ENCODE peak calls at places on chromosomes 4 and X, in seven cellular contexts. F is hepatocyte, O is ovary, A is lower lobe of right lung, J is GM23338, U is upper lobe of right lung, V is tibial nerve. T is an unnamed sample.
A peak's percentile ranks its signal among the peaks of the same experiment; 100 is the strongest.

GRCh38 chr4:119093042-119093827 is 42.4 kb upstream of the MYOZ2 start:
- DNase-seq in F (no peak), O (no peak), V (no peak), U (no peak), J (no peak), A (no peak), T (no peak)

GRCh38 chr4:73631565-73632226 is 11.5 kb upstream of the RASSF6 start:
- DNase-seq in U (no peak), V (no peak), J (no peak), O (no peak), A (no peak), F (no peak), T (no peak)

GRCh38 chr4:93147524-93148212 is 680.9 kb upstream of the ATOH1 start:
- DNase-seq in V (no peak), U (no peak), F (no peak), A (no peak), O (no peak), J (peak; percentile 86), T (no peak)

GRCh38 chr4:17762705-17763104 is 18.7 kb downstream of the FAM184B start:
- DNase-seq in J (peak; percentile 20), O (no peak), F (no peak), U (no peak), A (no peak), V (no peak), T (no peak)

GRCh38 chr4:53844133-53844532 is 220.3 kb downstream of the CHIC2 start:
- DNase-seq in A (no peak), F (no peak), J (no peak), U (no peak), O (no peak), V (no peak), T (no peak)

GRCh38 chr4:98838977-98839618 is 89.8 kb downstream of the EIF4E start:
- DNase-seq in U (no peak), O (no peak), A (no peak), V (no peak), J (no peak), F (peak; percentile 8), T (no peak)

GRCh38 chr4:145865274-145865941 is 73.2 kb downstream of the ZNF827 start:
- DNase-seq in A (no peak), U (no peak), O (no peak), F (no peak), V (no peak), J (no peak), T (no peak)

GRCh38 chr4:24519649-24520048 is 64.7 kb downstream of the DHX15 start:
- DNase-seq in U (no peak), J (no peak), V (no peak), O (no peak), F (peak; percentile 51), A (no peak), T (no peak)

GRCh38 chr4:98642991-98643426 is 15.4 kb downstream of the TSPAN5 start:
- DNase-seq in U (no peak), F (peak; percentile 35), J (no peak), A (no peak), V (no peak), O (no peak), T (no peak)

GRCh38 chrX:150575415-150575814 is 7.0 kb downstream of the MTM1 start:
- DNase-seq in U (no peak), J (no peak), A (no peak), F (peak; percentile 16), O (no peak), V (no peak), T (peak; percentile 56)

GRCh38 chr4:71287305-71287704 is 51.5 kb upstream of the SLC4A4 start:
- DNase-seq in J (no peak), V (no peak), A (no peak), F (no peak), U (no peak), O (no peak), T (no peak)

GRCh38 chrX:152937236-152937635 is 39.4 kb downstream of the ZNF185 start:
- DNase-seq in J (no peak), F (no peak), U (no peak), A (no peak), V (no peak), O (no peak), T (no peak)

GRCh38 chr4:173009129-173009823 is 159.3 kb upstream of the GALNT7 start:
- DNase-seq in A (no peak), F (no peak), J (no peak), O (no peak), U (no peak), V (no peak), T (no peak)

GRCh38 chrX:112913807-112914206 is 73.2 kb upstream of the AMOT start:
- DNase-seq in A (no peak), O (no peak), F (no peak), J (peak; percentile 14), U (no peak), V (no peak), T (no peak)

GRCh38 chrX:44096666-44097065 is 123.5 kb upstream of the NDP start:
- DNase-seq in J (no peak), F (no peak), A (no peak), U (no peak), V (no peak), O (no peak), T (no peak)

GRCh38 chrX:11509786-11510185 is 155.9 kb downstream of the ARHGAP6 start:
- DNase-seq in A (no peak), V (no peak), F (peak; percentile 29), J (no peak), O (no peak), U (no peak), T (no peak)
- H3K27ac ChIP-seq in A (no peak overlapping the region), V (no peak overlapping the region), F (peak overlapping the region; percentile 79), J (no peak overlapping the region), O (peak overlapping the region; percentile 38), U (no peak overlapping the region), T (no peak overlapping the region)

GRCh38 chr4:1950369-1950768 is 58.4 kb downstream of the NELFA start:
- DNase-seq in F (no peak), A (no peak), O (no peak), U (no peak), V (no peak), J (no peak), T (no peak)

GRCh38 chr4:1945912-1946311 is 62.9 kb downstream of the NELFA start:
- DNase-seq in V (no peak), J (no peak), F (no peak), A (no peak), O (no peak), U (no peak), T (no peak)

GRCh38 chr4:1948232-1948631 is 60.5 kb downstream of the NELFA start:
- DNase-seq in U (no peak), O (no peak), J (no peak), A (no peak), V (no peak), F (no peak), T (no peak)

GRCh38 chr4:1952046-1952700 is 56.6 kb downstream of the NELFA start:
- DNase-seq in O (no peak), A (no peak), J (no peak), F (no peak), U (no peak), V (no peak), T (no peak)

GRCh38 chr4:1948892-1949436 is 59.8 kb downstream of the NELFA start:
- DNase-seq in O (no peak), U (no peak), V (no peak), J (peak; percentile 22), A (no peak), F (no peak), T (no peak)
- H3K36me3 ChIP-seq in O (no peaks in the 10 kb centered on the region), U (peaks cover 14% of the 10 kb centered on the region), V (no peaks in the 10 kb centered on the region), J (no peaks in the 10 kb centered on the region), A (peaks cover 39% of the 10 kb centered on the region), F (no peaks in the 10 kb centered on the region), T (no peaks in the 10 kb centered on the region)

GRCh38 chr4:79121875-79122358 is 182.7 kb upstream of the PAQR3 start:
- DNase-seq in V (no peak), O (no peak), A (no peak), U (no peak), F (no peak), J (no peak), T (no peak)
- H3K27me3 ChIP-seq in V (no peaks in the 10 kb centered on the region), O (no peaks in the 10 kb centered on the region), A (no peaks in the 10 kb centered on the region), U (no peaks in the 10 kb centered on the region), F (no peaks in the 10 kb centered on the region), J (no peaks in the 10 kb centered on the region), T (no peaks in the 10 kb centered on the region)

GRCh38 chr4:89268572-89269180 is 38.9 kb downstream of the GPRIN3 start:
- DNase-seq in U (no peak), J (no peak), F (no peak), O (no peak), V (no peak), A (no peak), T (no peak)
- H3K27ac ChIP-seq in U (no peak overlapping the region), J (no peak overlapping the region), F (no peak overlapping the region), O (no peak overlapping the region), V (no peak overlapping the region), A (no peak overlapping the region), T (no peak overlapping the region)